ENCODE peak calls at places on chromosomes 2 and 18, in four cellular contexts. One of them, this sample, is unnamed.

GRCh38 chr2:212961255-212961654 is 190.2 kb downstream of the IKZF2 start:
- DNase-seq in A549: no peak
- DNase-seq in K562: no peak
- DNase-seq in HepG2: no peak
- DNase-seq in this sample: no peak

GRCh38 chr2:172105715-172106124 is 3.0 kb upstream of the DLX2 start:
- DNase-seq in HepG2: no peak
- DNase-seq in A549: no peak
- DNase-seq in K562: no peak
- DNase-seq in this sample: no peak

GRCh38 chr2:22907330-22907729 is 477.6 kb upstream of the KLHL29 start:
- DNase-seq in HepG2: no peak
- DNase-seq in A549: no peak
- DNase-seq in K562: no peak
- DNase-seq in this sample: no peak

GRCh38 chr18:10086458-10086857 is 172.6 kb downstream of the VAPA start:
- DNase-seq in A549: no peak
- DNase-seq in HepG2: no peak
- DNase-seq in K562: no peak
- DNase-seq in this sample: no peak

GRCh38 chr2:111975053-111975552 is 76.7 kb downstream of the MERTK start:
- DNase-seq in HepG2: peak; percentile 75
- DNase-seq in K562: no peak
- DNase-seq in A549: peak; percentile 83
- DNase-seq in this sample: peak; percentile 95

GRCh38 chr2:32008811-32009478 is 1.9 kb downstream of the MEMO1 start:
- DNase-seq in K562: no peak
- DNase-seq in A549: no peak
- DNase-seq in HepG2: peak; percentile 32
- DNase-seq in this sample: peak; percentile 51

GRCh38 chr2:27494944-27495554 is at the start of gene FNDC4:
- DNase-seq in A549: no peak
- DNase-seq in HepG2: no peak
- DNase-seq in K562: peak; percentile 83
- DNase-seq in this sample: no peak

GRCh38 chr2:183665976-183666375 is 541.7 kb downstream of the NUP35 start:
- DNase-seq in HepG2: no peak
- DNase-seq in A549: no peak
- DNase-seq in K562: no peak
- DNase-seq in this sample: no peak

GRCh38 chr2:231530099-231531085 is at the start of gene NMUR1:
- DNase-seq in A549: peak; percentile 52
- DNase-seq in HepG2: no peak
- DNase-seq in K562: peak; percentile 84
- DNase-seq in this sample: no peak

GRCh38 chr2:47784349-47784851 is 1.5 kb downstream of the MSH6 start:
- DNase-seq in HepG2: no peak
- DNase-seq in K562: no peak
- DNase-seq in A549: no peak
- DNase-seq in this sample: peak; percentile 34

GRCh38 chr2:15058015-15058414 is 425.5 kb downstream of the LRATD1 start:
- DNase-seq in K562: peak; percentile 18
- DNase-seq in A549: no peak
- DNase-seq in HepG2: peak; percentile 35
- DNase-seq in this sample: no peak

GRCh38 chr18:7390731-7391492 is 160.0 kb downstream of the LRRC30 start:
- DNase-seq in K562: no peak
- DNase-seq in HepG2: no peak
- DNase-seq in A549: no peak
- DNase-seq in this sample: no peak

GRCh38 chr2:207434288-207434687 is 95.5 kb upstream of the CREB1 start:
- DNase-seq in A549: no peak
- DNase-seq in K562: no peak
- DNase-seq in HepG2: no peak
- DNase-seq in this sample: no peak
- TF ChIP-seq MAZ in A549: no peak
- TF ChIP-seq MAZ in K562: no peak
- TF ChIP-seq MAZ in HepG2: no peak
- TF ChIP-seq MAZ in this sample: no peak

GRCh38 chr2:72271766-72272615 is 124.3 kb upstream of the CYP26B1 start:
- DNase-seq in HepG2: no peak
- DNase-seq in K562: no peak
- DNase-seq in A549: peak; percentile 97
- DNase-seq in this sample: no peak

GRCh38 chr2:72276356-72276755 is 128.7 kb upstream of the CYP26B1 start:
- DNase-seq in A549: no peak
- DNase-seq in K562: no peak
- DNase-seq in HepG2: no peak
- DNase-seq in this sample: peak; percentile 41

GRCh38 chr2:72275084-72275483 is 127.4 kb upstream of the CYP26B1 start:
- DNase-seq in A549: no peak
- DNase-seq in K562: no peak
- DNase-seq in HepG2: no peak
- DNase-seq in this sample: no peak

GRCh38 chr2:72273384-72273783 is 125.7 kb upstream of the CYP26B1 start:
- DNase-seq in HepG2: no peak
- DNase-seq in K562: no peak
- DNase-seq in A549: peak; percentile 93
- DNase-seq in this sample: no peak

DNA sequence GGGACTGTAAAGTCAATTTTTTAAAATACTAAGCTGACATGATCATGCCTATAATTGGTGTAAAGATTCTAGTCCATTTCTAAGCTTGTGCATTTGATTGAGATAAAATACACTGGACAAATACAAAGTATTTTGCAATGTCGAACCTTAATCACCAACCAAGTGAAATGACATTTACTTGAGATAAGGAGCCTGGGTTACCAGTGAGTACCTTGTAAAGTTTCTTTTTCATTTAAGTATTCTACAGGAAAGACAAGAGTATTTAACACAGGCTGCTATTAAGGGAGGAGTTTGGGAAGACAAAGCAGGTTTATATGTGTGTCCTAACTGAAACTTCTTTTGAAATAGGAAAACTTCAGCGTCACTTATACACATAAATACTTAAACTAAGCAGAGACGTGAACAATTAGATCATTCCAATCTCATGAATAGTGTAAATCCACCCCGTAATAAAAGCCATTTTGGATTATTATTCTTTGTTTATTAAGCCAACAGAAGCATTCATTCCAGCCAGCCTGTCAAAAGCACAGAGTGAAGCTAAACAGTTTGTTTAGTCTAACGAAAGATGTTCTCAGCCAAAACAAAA is 126.7 kb upstream of the CYP26B1 start:
- DNase-seq in HepG2: no peak
- DNase-seq in K562: no peak
- DNase-seq in A549: peak; percentile 82
- DNase-seq in this sample: peak; percentile 20
- TF ChIP-seq MAZ in HepG2: no peak
- TF ChIP-seq MAZ in K562: no peak
- TF ChIP-seq MAZ in A549: no peak
- TF ChIP-seq MAZ in this sample: no peak

DNA sequence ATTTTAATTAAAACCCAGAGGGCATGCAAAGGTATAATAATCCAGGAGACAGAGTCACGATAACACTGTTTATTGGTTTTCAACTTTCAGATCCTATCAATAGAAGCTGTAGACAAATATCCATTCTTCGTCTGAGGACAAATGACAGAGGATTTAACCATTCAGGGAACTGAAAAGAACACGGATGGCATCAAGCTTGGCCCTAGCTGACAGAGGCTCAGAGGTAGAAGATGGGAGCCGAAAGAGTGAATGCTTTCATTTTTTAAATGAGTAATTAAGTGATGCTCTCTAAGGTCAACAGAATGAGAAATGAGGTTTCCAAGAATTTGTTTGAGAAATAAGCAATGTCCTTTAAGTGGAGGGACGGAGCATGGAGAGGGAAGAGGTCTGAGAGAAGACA is 62.1 kb downstream of the BCL2 start:
- DNase-seq in HepG2: no peak
- DNase-seq in K562: no peak
- DNase-seq in A549: no peak
- DNase-seq in this sample: no peak
- TF ChIP-seq MAZ in HepG2: no peak
- TF ChIP-seq MAZ in K562: no peak
- TF ChIP-seq MAZ in A549: no peak
- TF ChIP-seq MAZ in this sample: no peak

GRCh38 chr2:239180526-239181073 is 220.2 kb downstream of the HDAC4 start:
- DNase-seq in K562: no peak
- DNase-seq in A549: no peak
- DNase-seq in HepG2: no peak
- DNase-seq in this sample: no peak

GRCh38 chr2:239179851-239180371 is 220.9 kb downstream of the HDAC4 start:
- DNase-seq in K562: no peak
- DNase-seq in A549: no peak
- DNase-seq in HepG2: no peak
- DNase-seq in this sample: no peak

GRCh38 chr2:239182981-239183791 is 217.6 kb downstream of the HDAC4 start:
- DNase-seq in HepG2: no peak
- DNase-seq in A549: no peak
- DNase-seq in K562: no peak
- DNase-seq in this sample: no peak

GRCh38 chr2:239181074-239181581 is 219.7 kb downstream of the HDAC4 start:
- DNase-seq in A549: no peak
- DNase-seq in K562: no peak
- DNase-seq in HepG2: no peak
- DNase-seq in this sample: no peak

DNA sequence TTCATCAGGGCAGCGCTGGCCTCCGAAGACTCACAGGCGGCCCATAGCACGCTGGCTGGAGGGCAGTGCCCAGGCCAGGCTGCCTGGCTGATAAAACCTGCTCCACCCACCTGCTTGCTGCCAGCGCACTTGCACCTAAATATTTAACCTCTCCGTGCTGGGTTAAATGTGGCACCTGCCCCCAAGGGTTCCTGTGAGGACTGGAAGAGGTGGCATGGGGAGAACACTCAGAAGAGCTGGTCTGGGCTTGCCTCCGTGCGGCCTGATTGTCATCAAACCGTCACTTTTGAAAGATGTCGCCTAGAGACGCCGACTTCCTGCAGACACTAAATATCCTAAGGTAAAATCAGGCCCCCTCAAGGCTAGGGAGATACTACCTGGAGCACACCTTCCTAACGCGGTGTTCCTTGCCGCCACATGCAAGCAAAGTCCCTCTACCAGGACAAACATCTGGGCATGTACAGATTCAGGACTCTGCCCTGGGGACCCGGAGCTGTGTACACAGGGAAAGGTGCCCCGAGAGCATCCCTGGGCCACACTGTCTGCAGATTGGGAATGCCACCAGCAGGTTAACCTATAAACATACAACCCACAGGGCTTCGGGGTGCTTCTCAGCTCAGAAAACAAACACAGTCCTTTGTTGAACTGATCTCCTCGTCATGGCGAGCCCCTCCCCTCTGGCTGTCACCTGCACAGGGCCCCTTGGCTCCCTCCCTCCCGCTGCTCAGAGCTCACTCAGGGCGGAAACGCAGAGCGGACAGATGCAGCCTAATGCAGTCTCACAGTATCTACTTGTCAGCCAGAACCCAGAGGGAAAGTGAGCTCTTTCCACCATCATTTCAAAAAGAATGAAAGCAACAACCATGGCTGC is 219.0 kb downstream of the HDAC4 start:
- DNase-seq in A549: no peak
- DNase-seq in K562: no peak
- DNase-seq in HepG2: peak; percentile 71
- DNase-seq in this sample: no peak
- TF ChIP-seq MAZ in A549: no peak
- TF ChIP-seq MAZ in K562: no peak
- TF ChIP-seq MAZ in HepG2: no peak
- TF ChIP-seq MAZ in this sample: no peak

DNA sequence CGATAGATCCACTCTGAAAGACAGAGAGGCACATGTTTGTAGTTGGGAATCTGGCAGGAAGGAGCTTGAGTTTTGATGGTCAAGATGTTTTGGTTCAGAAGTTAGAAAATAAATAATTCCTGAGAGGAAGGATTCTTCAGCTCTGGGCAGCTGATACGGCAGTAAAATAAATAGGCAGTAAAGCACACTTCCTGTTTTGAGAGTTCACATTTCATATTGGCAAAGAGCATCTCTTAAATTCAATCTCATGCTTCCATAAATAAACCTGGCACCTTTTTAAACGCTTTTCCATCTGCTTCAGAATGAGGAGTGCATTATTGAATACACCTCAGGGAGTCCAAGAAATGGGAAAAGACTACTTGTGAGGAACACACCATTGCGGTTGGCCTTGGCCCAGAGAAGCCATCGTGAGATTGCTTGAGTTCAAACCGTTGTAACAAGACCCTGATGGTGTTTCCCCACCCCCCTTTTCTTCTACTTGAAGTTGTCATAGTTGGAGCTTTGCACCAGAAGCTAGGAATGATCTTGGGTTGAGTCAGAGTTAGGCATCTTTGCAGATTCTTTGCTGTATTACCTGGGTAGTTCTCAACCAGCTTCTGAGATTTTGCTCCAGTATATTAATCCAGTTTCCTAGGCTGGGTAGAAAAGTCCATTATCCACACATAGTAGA is 123.9 kb downstream of the RDH14 start:
- DNase-seq in K562: no peak
- DNase-seq in HepG2: no peak
- DNase-seq in A549: no peak
- DNase-seq in this sample: peak; percentile 70
- TF ChIP-seq MAZ in K562: no peak
- TF ChIP-seq MAZ in HepG2: no peak
- TF ChIP-seq MAZ in A549: no peak
- TF ChIP-seq MAZ in this sample: no peak

DNA sequence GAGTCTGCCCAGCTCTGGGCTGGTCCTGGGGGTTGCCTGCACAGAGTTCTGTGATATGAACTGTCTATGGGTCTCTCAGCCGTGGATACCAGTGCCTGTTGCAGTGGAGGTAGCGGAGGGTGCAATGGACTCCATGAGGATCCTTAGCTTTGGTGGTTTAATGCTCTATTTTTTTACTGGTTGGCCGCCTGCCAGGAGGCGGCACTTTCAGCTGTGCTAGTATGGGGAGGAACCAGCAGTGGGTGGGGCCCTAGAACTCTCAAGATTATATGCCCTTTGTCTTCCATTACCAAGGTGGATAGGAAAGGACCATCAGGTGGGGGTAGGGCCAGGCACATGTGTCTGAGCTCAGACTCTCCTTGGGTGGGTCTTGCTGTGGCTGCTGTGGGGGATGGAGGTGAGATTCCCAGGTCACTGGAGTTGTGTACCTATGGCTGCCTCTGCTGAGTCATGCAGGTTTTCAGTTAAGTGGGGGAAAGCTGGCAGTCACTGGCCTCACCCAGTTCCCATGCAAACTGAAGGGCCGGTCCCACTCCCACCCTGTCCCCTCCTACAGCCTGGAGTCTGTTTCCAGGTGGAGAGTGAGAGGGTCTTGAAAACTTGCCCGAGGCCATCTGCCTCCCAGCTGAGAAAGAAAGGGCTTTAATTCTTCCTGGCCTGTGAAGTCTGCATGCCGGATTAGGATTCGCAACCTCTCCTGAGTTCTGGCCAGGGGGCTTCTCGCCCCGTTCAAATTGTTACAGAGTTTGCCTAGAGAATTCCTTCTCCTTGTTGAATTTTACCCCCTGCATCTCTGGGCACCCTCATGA is 14.5 kb downstream of the KCNS3 start:
- DNase-seq in K562: no peak
- DNase-seq in A549: no peak
- DNase-seq in HepG2: no peak
- DNase-seq in this sample: no peak
- TF ChIP-seq MAZ in K562: no peak
- TF ChIP-seq MAZ in A549: no peak
- TF ChIP-seq MAZ in HepG2: no peak
- TF ChIP-seq MAZ in this sample: no peak

This sample was measured in IMR-90.